ENCODE peak calls at places on chromosome 7, in five cellular contexts. F, J, V, N and G are unnamed samples.

GRCh38 chr7:4189151-4189570 is 492.9 kb upstream of the FOXK1 start:
- DNase-seq in F (no peak), J (no peak), V (no peak), N (no peak), G (no peak)

GRCh38 chr7:106062006-106062405 is 50.1 kb downstream of the SYPL1 start:
- DNase-seq in F (no peak), J (no peak), V (no peak), N (no peak), G (no peak)

GRCh38 chr7:33986951-33987948 is 81.9 kb downstream of the BMPER start:
- DNase-seq in F (no peak), J (no peak), V (peak; percentile 27), N (no peak), G (no peak)

GRCh38 chr7:37431413-37431812 is 17.3 kb downstream of the ELMO1 start:
- DNase-seq in F (no peak), J (no peak), V (no peak), N (no peak), G (no peak)

GRCh38 chr7:899806-900205 is 23.5 kb downstream of the GET4 start:
- DNase-seq in F (no peak), J (no peak), V (no peak), N (no peak), G (no peak)

GRCh38 chr7:42248579-42248978 is 11.6 kb upstream of the GLI3 start:
- DNase-seq in F (no peak), J (no peak), V (no peak), N (no peak), G (no peak)

GRCh38 chr7:30564243-30564892 is 30.3 kb upstream of the GARS1 start:
- DNase-seq in F (peak; percentile 30), J (peak; percentile 78), V (peak; percentile 75), N (peak; percentile 78), G (peak; percentile 90)

GRCh38 chr7:78677391-78677790 is 776.1 kb downstream of the MAGI2 start:
- DNase-seq in F (no peak), J (no peak), V (no peak), N (no peak), G (no peak)

GRCh38 chr7:435518-436366 is 83.9 kb downstream of the PDGFA start:
- DNase-seq in F (no peak), J (no peak), V (no peak), N (no peak), G (no peak)

GRCh38 chr7:101555269-101555920 is 73.7 kb downstream of the MYL10 start:
- DNase-seq in F (no peak), J (peak; percentile 4), V (no peak), N (no peak), G (no peak)

GRCh38 chr7:143499246-143499645 is 21.6 kb downstream of the TAS2R41 start:
- DNase-seq in F (no peak), J (no peak), V (no peak), N (no peak), G (no peak)

GRCh38 chr7:139738101-139738489 is 39.7 kb downstream of the HIPK2 start:
- DNase-seq in F (no peak), J (no peak), V (peak; percentile 86), N (no peak), G (no peak)

GRCh38 chr7:79876769-79877362 is 257.8 kb upstream of the GNAI1 start:
- DNase-seq in F (no peak), J (no peak), V (no peak), N (no peak), G (no peak)

GRCh38 chr7:80478683-80479082 is 33.2 kb downstream of the GNAT3 start:
- DNase-seq in F (no peak), J (no peak), V (no peak), N (no peak), G (no peak)

GRCh38 chr7:120055300-120055699 is 217.7 kb upstream of the KCND2 start:
- DNase-seq in F (no peak), J (no peak), V (no peak), N (no peak), G (no peak)

GRCh38 chr7:7014827-7015610 is 167.3 kb upstream of the C1GALT1 start:
- DNase-seq in F (no peak), J (no peak), V (no peak), N (no peak), G (no peak)

GRCh38 chr7:78151229-78151628 is 352.7 kb downstream of the PHTF2 start:
- DNase-seq in F (no peak), J (no peak), V (no peak), N (no peak), G (no peak)

GRCh38 chr7:117949232-117949631 is 76.0 kb upstream of the CTTNBP2 start:
- DNase-seq in F (no peak), J (no peak), V (no peak), N (no peak), G (no peak)

GRCh38 chr7:102404005-102404861 is 8.1 kb downstream of the PRKRIP1 start:
- DNase-seq in F (no peak), J (peak; percentile 82), V (peak; percentile 64), N (no peak), G (peak; percentile 53)

GRCh38 chr7:113521468-113521867 is 397.3 kb downstream of the PPP1R3A start:
- DNase-seq in F (no peak), J (no peak), V (no peak), N (no peak), G (no peak)

GRCh38 chr7:74101061-74101681 is 17.6 kb downstream of the LIMK1 start:
- DNase-seq in F (peak; percentile 60), J (peak; percentile 42), V (no peak), N (no peak), G (no peak)
- TF ChIP-seq ATF2 in F (no peak), J (no peak), V (no peak), N (no peak), G (no peak)

DNA sequence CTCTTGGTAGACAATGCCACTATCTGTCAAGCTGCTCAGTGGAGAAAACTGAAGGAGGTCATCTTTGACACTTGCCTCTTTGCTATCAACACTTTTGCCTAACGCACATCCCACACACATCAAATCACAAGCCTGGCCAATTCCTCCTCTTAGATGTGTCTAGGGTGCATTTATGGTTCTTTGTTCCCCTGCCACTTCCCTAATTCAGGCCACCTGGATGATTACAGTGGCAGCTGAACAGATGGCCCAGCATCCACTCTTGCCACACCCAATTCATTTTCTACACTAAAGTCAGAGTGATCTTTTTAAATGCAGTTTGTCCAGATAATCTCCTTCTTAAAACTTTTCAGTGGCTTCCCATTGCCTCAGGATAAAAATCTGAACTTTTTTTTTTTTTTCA is 58.6 kb downstream of the LAMB4 start:
- DNase-seq in F (no peak), J (no peak), V (no peak), N (no peak), G (no peak)
- TF ChIP-seq MAX in F (no peak), J (no peak), V (no peak), N (no peak), G (no peak)

GRCh38 chr7:152355474-152356057 is 80.2 kb downstream of the KMT2C start:
- DNase-seq in F (no peak), J (no peak), V (no peak), N (no peak), G (no peak)
- TF ChIP-seq ATF2 in F (peak; percentile 80), J (no peak), V (no peak), N (no peak), G (no peak)

GRCh38 chr7:91079491-91079890 is 184.7 kb upstream of the FZD1 start:
- DNase-seq in F (no peak), J (no peak), V (no peak), N (no peak), G (no peak)
- TF ChIP-seq MAX in F (no peak), J (no peak), V (no peak), N (no peak), G (no peak)

GRCh38 chr7:124723012-124723411 is 42.6 kb downstream of the GPR37 start:
- DNase-seq in F (no peak), J (no peak), V (peak; percentile 16), N (no peak), G (no peak)
- TF ChIP-seq ATF2 in F (no peak), J (no peak), V (no peak), N (no peak), G (no peak)

GRCh38 chr7:22942191-22942590 is 71.7 kb downstream of the HYCC1 start:
- DNase-seq in F (no peak), J (no peak), V (no peak), N (no peak), G (no peak)

GRCh38 chr7:22939842-22940241 is 74.1 kb downstream of the HYCC1 start:
- DNase-seq in F (no peak), J (no peak), V (no peak), N (no peak), G (no peak)

GRCh38 chr7:22944506-22944905 is 69.4 kb downstream of the HYCC1 start:
- DNase-seq in F (no peak), J (no peak), V (no peak), N (no peak), G (no peak)

GRCh38 chr7:22945584-22945983 is 68.3 kb downstream of the HYCC1 start:
- DNase-seq in F (no peak), J (no peak), V (no peak), N (no peak), G (no peak)

GRCh38 chr7:22943997-22944396 is 69.9 kb downstream of the HYCC1 start:
- DNase-seq in F (no peak), J (no peak), V (no peak), N (no peak), G (no peak)
- TF ChIP-seq MAX in F (no peak), J (no peak), V (no peak), N (no peak), G (no peak)

DNA sequence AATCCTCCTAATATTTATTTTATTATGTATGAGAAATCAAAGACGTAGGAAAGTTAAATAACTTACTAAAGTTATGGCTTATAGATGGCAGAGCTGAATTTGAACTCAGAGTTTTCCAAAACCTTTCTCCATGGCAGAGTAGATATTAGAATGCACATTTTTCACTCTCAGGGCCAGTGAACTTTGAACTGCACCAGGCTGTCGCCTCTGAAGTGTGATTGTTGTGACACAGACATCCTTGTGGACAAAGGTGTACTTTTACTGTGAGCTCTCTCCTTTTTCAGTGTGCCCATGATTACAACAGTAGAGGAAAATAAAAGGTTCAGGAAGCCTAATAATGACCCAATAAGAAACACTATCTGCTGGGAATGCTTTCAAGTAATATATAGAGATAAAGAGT is 29.1 kb downstream of the TES start:
- DNase-seq in F (no peak), J (no peak), V (peak; percentile 94), N (no peak), G (no peak)
- TF ChIP-seq ATF2 in F (no peak), J (no peak), V (peak; percentile 47), N (no peak), G (no peak)